ENCODE peak calls at places on chromosomes 13 and 19, in four cellular contexts. E is epithelial cell of esophagus, G is activated T-helper 1 cell treated with Interleukin-2 at 50 U/mL for 16 hours, P is GDM1. U is an unnamed sample.

GRCh38 chr19:20077791-20078463 is at the start of gene ZNF90:
- DNase-seq in E (peak), G (peak), P (no peak), U (no peak)

GRCh38 chr13:65854431-65854830 is 1375.7 kb downstream of the PCDH9 start:
- DNase-seq in P (no peak), E (no peak), G (no peak), U (no peak)

GRCh38 chr13:57634829-57635165 is 3.3 kb downstream of the PCDH17 start:
- DNase-seq in E (no peak), P (no peak), G (no peak), U (no peak)

GRCh38 chr13:32811297-32811800 is 204.9 kb upstream of the KL start:
- DNase-seq in G (no peak), P (peak), E (peak), U (peak)

GRCh38 chr19:34506026-34506370 is 24.4 kb downstream of the WTIP start:
- DNase-seq in E (no peak), P (no peak), G (no peak), U (no peak)

GRCh38 chr19:7426986-7427385 is 61.8 kb downstream of the PEX11G start:
- DNase-seq in E (no peak), P (no peak), G (no peak), U (no peak)

GRCh38 chr13:42498521-42498920 is 75.4 kb upstream of the TNFSF11 start:
- DNase-seq in P (no peak), E (no peak), G (no peak), U (no peak)

GRCh38 chr19:14437578-14438140 is 4.6 kb downstream of the PKN1 start:
- DNase-seq in P (no peak), E (no peak), G (no peak), U (no peak)

GRCh38 chr19:58450836-58451357 is 525 bp upstream of the ZNF324B start:
- DNase-seq in E (peak), P (no peak), G (no peak), U (no peak)

GRCh38 chr13:112115403-112116091 is 48.6 kb downstream of the SOX1 start:
- DNase-seq in E (no peak), G (no peak), P (no peak), U (no peak)

GRCh38 chr13:91456837-91457236 is 58.4 kb downstream of the GPC5 start:
- DNase-seq in P (no peak), G (no peak), E (no peak), U (no peak)

GRCh38 chr19:44684892-44685847 is 13.8 kb upstream of the CEACAM16 start:
- DNase-seq in P (no peak), E (peak), G (no peak), U (peak)

GRCh38 chr19:34236035-34236793 is 18.1 kb upstream of the GARRE1 start:
- DNase-seq in E (no peak), P (no peak), G (no peak), U (no peak)